ENCODE peak calls at places on chromosome 3, in four cellular contexts. X is GM12865, S is fibroblast of mammary gland, Z is endothelial cell. E is an unnamed sample.

GRCh38 chr3:85342915-85343314 is 384.1 kb downstream of the CADM2 start:
- DNase-seq in X (peak; percentile 12), Z (peak; percentile 44), S (no peak), E (peak; percentile 3)

GRCh38 chr3:122533931-122534334 is 19.2 kb upstream of the KPNA1 start:
- DNase-seq in X (peak; percentile 87), Z (no peak), S (peak; percentile 83), E (peak; percentile 77)

GRCh38 chr3:109985942-109986555 is 648.7 kb upstream of the DPPA4 start:
- DNase-seq in X (peak; percentile 1), S (no peak), Z (no peak), E (no peak)

GRCh38 chr3:126493731-126494130 is 18.0 kb upstream of the ZXDC start:
- DNase-seq in S (no peak), Z (no peak), X (no peak), E (no peak)

GRCh38 chr3:45748068-45748467 is 48.3 kb downstream of the SLC6A20 start:
- DNase-seq in X (no peak), S (no peak), Z (no peak), E (no peak)

GRCh38 chr3:110253794-110254193 is 817.8 kb upstream of the NECTIN3 start:
- DNase-seq in X (no peak), Z (no peak), S (no peak), E (no peak)

GRCh38 chr3:153161714-153162512 is at the start of gene RAP2B:
- DNase-seq in X (peak; percentile 97), Z (peak; percentile 98), S (peak; percentile 96), E (peak; percentile 96)

GRCh38 chr3:170585937-170586310 is at the start of gene SLC7A14:
- DNase-seq in Z (no peak), S (no peak), X (no peak), E (no peak)

GRCh38 chr3:12004741-12005513 is 739 bp downstream of the SYN2 start:
- DNase-seq in Z (peak; percentile 36), S (no peak), X (no peak), E (peak; percentile 40)

DNA sequence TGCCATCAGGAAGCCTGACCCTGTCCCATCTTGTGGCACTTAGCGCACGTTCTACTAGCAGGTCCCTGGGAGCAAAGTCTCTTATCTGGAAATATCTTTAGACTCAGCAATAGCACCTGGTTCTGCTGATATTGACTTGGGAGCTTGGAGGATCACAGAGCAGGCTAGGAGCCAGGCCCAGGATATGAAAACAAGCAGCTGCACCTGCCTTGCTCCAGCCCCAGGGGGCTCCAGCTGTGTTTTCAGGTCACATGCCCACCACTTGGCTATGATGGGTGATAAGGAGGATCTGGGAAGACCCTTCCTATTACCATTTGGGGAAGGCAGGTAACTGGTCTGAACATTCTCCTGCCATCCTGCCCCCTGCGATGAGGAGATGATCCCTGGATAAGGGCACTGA is 87.8 kb downstream of the C3orf70 start:
- DNase-seq in Z (no peak), S (no peak), X (no peak), E (no peak)
- TF ChIP-seq CTCF in Z (no peak), S (no peak), X (peak; percentile 9), E (no peak)

GRCh38 chr3:31793821-31794220 is 187.2 kb downstream of the OSBPL10 start:
- DNase-seq in X (no peak), S (no peak), Z (no peak), E (no peak)

GRCh38 chr3:31789429-31789828 is 191.6 kb downstream of the OSBPL10 start:
- DNase-seq in S (no peak), Z (no peak), X (no peak), E (no peak)

GRCh38 chr3:31785734-31786133 is 195.3 kb downstream of the OSBPL10 start:
- DNase-seq in X (no peak), Z (no peak), S (no peak), E (no peak)

GRCh38 chr3:31793040-31793439 is 188.0 kb downstream of the OSBPL10 start:
- DNase-seq in S (no peak), Z (no peak), X (no peak), E (no peak)

GRCh38 chr3:31790516-31791148 is 190.4 kb downstream of the OSBPL10 start:
- DNase-seq in X (no peak), S (no peak), Z (no peak), E (no peak)
- TF ChIP-seq CTCF in X (no peak), S (no peak), Z (no peak), E (no peak)

GRCh38 chr3:10284496-10284895 is 8.3 kb downstream of the GHRL start:
- DNase-seq in X (peak; percentile 75), S (no peak), Z (no peak), E (no peak)
- TF ChIP-seq CTCF in X (no peak), S (no peak), Z (no peak), E (no peak)

GRCh38 chr3:120093923-120094775 is at the start of gene GSK3B:
- DNase-seq in Z (peak; percentile 97), X (peak; percentile 90), S (no peak), E (no peak)
- TF ChIP-seq CTCF in Z (no peak), X (no peak), S (no peak), E (no peak)

GRCh38 chr3:125141596-125142417 is 70.7 kb downstream of the SLC12A8 start:
- DNase-seq in Z (peak; percentile 63), S (no peak), X (peak; percentile 96), E (peak; percentile 80)
- TF ChIP-seq CTCF in Z (no peak), S (peak; percentile 23), X (peak; percentile 52), E (peak; percentile 34)

DNA sequence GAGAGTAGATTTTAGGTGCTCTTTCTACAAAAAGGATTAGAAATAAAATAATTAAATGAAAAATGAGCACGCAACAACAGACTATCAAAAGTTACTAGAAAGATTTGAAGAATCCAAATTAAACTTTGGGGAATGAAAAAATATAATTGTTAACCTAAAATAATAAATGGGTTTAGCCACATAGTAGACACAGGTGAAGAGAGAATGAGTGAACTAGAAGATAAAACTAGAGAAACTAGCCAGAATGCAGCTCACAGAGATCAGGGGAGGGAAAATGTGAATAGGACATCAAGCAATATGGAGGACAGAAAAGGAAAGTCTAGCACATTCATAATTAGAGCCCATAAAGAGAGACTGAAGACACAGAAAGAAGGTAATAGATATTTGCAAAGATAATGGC is 310.7 kb upstream of the WNT5A start:
- DNase-seq in Z (no peak), X (no peak), S (no peak), E (no peak)
- TF ChIP-seq CTCF in Z (no peak), X (no peak), S (no peak), E (no peak)

GRCh38 chr3:86990734-86991481 is at the start of gene VGLL3:
- DNase-seq in Z (peak; percentile 58), S (peak; percentile 80), X (no peak), E (peak; percentile 31)
- TF ChIP-seq CTCF in Z (no peak), S (no peak), X (no peak), E (no peak)

E was measured in GM20000.